ENCODE peak calls at places on chromosomes 2 and 18, in eight cellular contexts. Z is cardiac fibroblast, V is keratinocyte, T is breast epithelium, I is mesothelial cell of epicardium, W is AG09319, O is fibroblast of mammary gland, U is Caco-2. Y is an unnamed sample.

GRCh38 chr2:1676091-1676912 is 68.0 kb downstream of the PXDN start:
- DNase-seq in Z (no peak), V (no peak), T (no peak), I (no peak), W (no peak), O (no peak), U (no peak), Y (no peak)

GRCh38 chr2:8753609-8754008 is 71.8 kb downstream of the ID2 start:
- DNase-seq in Z (peak), V (no peak), T (no peak), I (no peak), W (no peak), O (no peak), U (no peak), Y (no peak)

GRCh38 chr2:65999790-66000189 is 435.1 kb upstream of the MEIS1 start:
- DNase-seq in Z (no peak), V (no peak), T (no peak), I (no peak), W (no peak), O (no peak), U (no peak), Y (no peak)

GRCh38 chr2:3805120-3805519 is 101.7 kb downstream of the DCDC2C start:
- DNase-seq in Z (no peak), V (no peak), T (no peak), I (no peak), W (no peak), O (no peak), U (peak), Y (no peak)

GRCh38 chr18:48902856-48903601 is 47.7 kb downstream of the SMAD7 start:
- DNase-seq in Z (peak), V (no peak), T (peak), I (no peak), W (no peak), O (peak), U (no peak), Y (no peak)

GRCh38 chr2:167292430-167293171 is 404.3 kb downstream of the XIRP2 start:
- DNase-seq in Z (peak), V (peak), T (peak), I (peak), W (peak), O (peak), U (peak), Y (peak)

GRCh38 chr2:148900350-148900749 is 25.3 kb downstream of the KIF5C start:
- DNase-seq in Z (no peak), V (no peak), T (no peak), I (no peak), W (no peak), O (no peak), U (no peak), Y (no peak)

GRCh38 chr18:944440-944839 is 39.8 kb downstream of the ADCYAP1 start:
- DNase-seq in Z (peak), V (no peak), T (no peak), I (no peak), W (no peak), O (peak), U (no peak), Y (no peak)

GRCh38 chr2:97931118-97931850 is 64.5 kb downstream of the TMEM131 start:
- DNase-seq in Z (no peak), V (no peak), T (no peak), I (no peak), W (no peak), O (no peak), U (no peak), Y (no peak)

GRCh38 chr2:142008135-142008744 is 122.6 kb downstream of the LRP1B start:
- DNase-seq in Z (no peak), V (no peak), T (no peak), I (no peak), W (no peak), O (peak), U (no peak), Y (no peak)

GRCh38 chr2:133097666-133098065 is 427.7 kb upstream of the LYPD1 start:
- DNase-seq in Z (peak), V (no peak), T (no peak), I (no peak), W (no peak), O (no peak), U (no peak), Y (no peak)

GRCh38 chr18:76356666-76357065 is 138.4 kb downstream of the ZNF516 start:
- DNase-seq in Z (no peak), V (no peak), T (no peak), I (no peak), W (no peak), O (no peak), U (no peak), Y (no peak)

GRCh38 chr2:9002637-9003365 is 683 bp downstream of the MBOAT2 start:
- DNase-seq in Z (peak), V (no peak), T (no peak), I (peak), W (no peak), O (no peak), U (peak), Y (no peak)

GRCh38 chr18:76827205-76827885 is 5.0 kb downstream of the ZNF236 start:
- DNase-seq in Z (no peak), V (no peak), T (no peak), I (no peak), W (no peak), O (no peak), U (no peak), Y (no peak)

GRCh38 chr18:56756971-56757370 is 105.8 kb downstream of the WDR7 start:
- DNase-seq in Z (no peak), V (no peak), T (no peak), I (no peak), W (no peak), O (no peak), U (no peak), Y (no peak)

GRCh38 chr2:74648009-74648443 is at the start of gene M1AP:
- DNase-seq in Z (no peak), V (no peak), T (no peak), I (peak), W (no peak), O (no peak), U (no peak), Y (no peak)

GRCh38 chr2:217064234-217065103 is 204.6 kb upstream of the TNP1 start:
- DNase-seq in Z (peak), V (no peak), T (no peak), I (no peak), W (no peak), O (peak), U (no peak), Y (peak)

GRCh38 chr2:74532222-74532621 is 2.5 kb downstream of the HTRA2 start:
- DNase-seq in Z (peak), V (no peak), T (no peak), I (no peak), W (no peak), O (peak), U (peak), Y (no peak)

GRCh38 chr2:230664844-230665243 is 47.8 kb upstream of the CAB39 start:
- DNase-seq in Z (no peak), V (no peak), T (no peak), I (no peak), W (no peak), O (no peak), U (no peak), Y (no peak)

GRCh38 chr18:8854962-8855361 is 149.6 kb downstream of the MTCL1 start:
- DNase-seq in Z (no peak), V (no peak), T (no peak), I (no peak), W (no peak), O (no peak), U (no peak), Y (no peak)

GRCh38 chr2:232030229-232030628 is 68.7 kb downstream of the DIS3L2 start:
- DNase-seq in Z (no peak), V (no peak), T (no peak), I (no peak), W (no peak), O (no peak), U (peak), Y (no peak)

GRCh38 chr18:64037812-64038414 is 68.0 kb downstream of the SERPINB8 start:
- DNase-seq in Z (peak), V (no peak), T (no peak), I (no peak), W (no peak), O (peak), U (peak), Y (no peak)

GRCh38 chr2:193943406-193943960 is 1713.5 kb upstream of the SLC39A10 start:
- DNase-seq in Z (no peak), V (no peak), T (no peak), I (no peak), W (no peak), O (no peak), U (no peak), Y (no peak)

GRCh38 chr2:100522430-100522829 is 40.4 kb upstream of the PDCL3 start:
- DNase-seq in Z (no peak), V (no peak), T (no peak), I (no peak), W (no peak), O (no peak), U (no peak), Y (no peak)

GRCh38 chr2:109487237-109487869 is 126.4 kb downstream of the SEPTIN10 start:
- DNase-seq in Z (peak), V (no peak), T (no peak), I (no peak), W (peak), O (peak), U (no peak), Y (peak)

GRCh38 chr2:9473985-9474360 is 378 bp upstream of the IAH1 start:
- DNase-seq in Z (peak), V (no peak), T (peak), I (peak), W (no peak), O (peak), U (no peak), Y (no peak)

GRCh38 chr2:41414486-41415230 is 633.2 kb upstream of the PKDCC start:
- DNase-seq in Z (peak), V (no peak), T (no peak), I (no peak), W (no peak), O (peak), U (peak), Y (no peak)

GRCh38 chr2:85737961-85738360 is 15.8 kb upstream of the ATOH8 start:
- DNase-seq in Z (no peak), V (no peak), T (no peak), I (no peak), W (no peak), O (peak), U (no peak), Y (no peak)

GRCh38 chr2:10868021-10868420 is 43.7 kb upstream of the KCNF1 start:
- DNase-seq in Z (no peak), V (no peak), T (no peak), I (no peak), W (no peak), O (no peak), U (no peak), Y (no peak)

GRCh38 chr2:45132551-45132950 is 123.3 kb upstream of the SIX2 start:
- DNase-seq in Z (no peak), V (no peak), T (no peak), I (no peak), W (no peak), O (no peak), U (no peak), Y (no peak)

GRCh38 chr2:144801766-144802165 is 281.8 kb upstream of the ZEB2 start:
- DNase-seq in Z (peak), V (no peak), T (no peak), I (no peak), W (no peak), O (peak), U (no peak), Y (peak)

GRCh38 chr2:241412144-241412543 is 56.1 kb downstream of the FARP2 start:
- DNase-seq in Z (peak), V (no peak), T (no peak), I (peak), W (peak), O (peak), U (no peak), Y (peak)

GRCh38 chr2:40281021-40281940 is 170.6 kb downstream of the SLC8A1 start:
- DNase-seq in Z (peak), V (peak), T (peak), I (no peak), W (peak), O (peak), U (no peak), Y (peak)

GRCh38 chr2:10547663-10548384 is 99.7 kb upstream of the ODC1 start:
- DNase-seq in Z (no peak), V (no peak), T (no peak), I (no peak), W (no peak), O (no peak), U (no peak), Y (no peak)

GRCh38 chr2:46239847-46240181 is 57.4 kb upstream of the EPAS1 start:
- DNase-seq in Z (no peak), V (no peak), T (no peak), I (no peak), W (no peak), O (no peak), U (no peak), Y (no peak)

GRCh38 chr2:127678531-127678930 is 3.2 kb upstream of the LIMS2 start:
- DNase-seq in Z (no peak), V (no peak), T (no peak), I (no peak), W (no peak), O (no peak), U (no peak), Y (no peak)

GRCh38 chr2:37742286-37742685 is 70.8 kb upstream of the CDC42EP3 start:
- DNase-seq in Z (peak), V (no peak), T (no peak), I (no peak), W (no peak), O (peak), U (no peak), Y (no peak)

GRCh38 chr18:79644006-79644665 is 35.5 kb upstream of the CTDP1 start:
- DNase-seq in Z (peak), V (peak), T (no peak), I (peak), W (no peak), O (peak), U (peak), Y (no peak)

GRCh38 chr2:206556357-206556949 is 85.8 kb upstream of the FAM237A start:
- DNase-seq in Z (peak), V (peak), T (no peak), I (no peak), W (peak), O (peak), U (peak), Y (no peak)

GRCh38 chr2:163187995-163188655 is 349.6 kb upstream of the KCNH7 start:
- DNase-seq in Z (peak), V (no peak), T (no peak), I (no peak), W (no peak), O (no peak), U (no peak), Y (no peak)

GRCh38 chr2:104033399-104033798 is 820.5 kb upstream of the POU3F3 start:
- DNase-seq in Z (peak), V (no peak), T (no peak), I (no peak), W (no peak), O (no peak), U (peak), Y (no peak)
- TF ChIP-seq CTCF in Z (no peak), V (no peak), T (peak), I (peak), W (no peak), O (peak), U (peak), Y (no peak)

GRCh38 chr2:161580021-161580420 is 44.2 kb upstream of the SLC4A10 start:
- DNase-seq in Z (no peak), V (no peak), T (no peak), I (no peak), W (no peak), O (no peak), U (no peak), Y (no peak)

GRCh38 chr2:161571051-161571429 is 53.2 kb upstream of the SLC4A10 start:
- DNase-seq in Z (no peak), V (no peak), T (no peak), I (no peak), W (no peak), O (no peak), U (no peak), Y (no peak)

GRCh38 chr2:161580426-161580825 is 43.8 kb upstream of the SLC4A10 start:
- DNase-seq in Z (no peak), V (no peak), T (no peak), I (no peak), W (no peak), O (no peak), U (no peak), Y (no peak)

GRCh38 chr2:161578998-161579397 is 45.2 kb upstream of the SLC4A10 start:
- DNase-seq in Z (no peak), V (no peak), T (no peak), I (no peak), W (no peak), O (no peak), U (no peak), Y (no peak)

DNA sequence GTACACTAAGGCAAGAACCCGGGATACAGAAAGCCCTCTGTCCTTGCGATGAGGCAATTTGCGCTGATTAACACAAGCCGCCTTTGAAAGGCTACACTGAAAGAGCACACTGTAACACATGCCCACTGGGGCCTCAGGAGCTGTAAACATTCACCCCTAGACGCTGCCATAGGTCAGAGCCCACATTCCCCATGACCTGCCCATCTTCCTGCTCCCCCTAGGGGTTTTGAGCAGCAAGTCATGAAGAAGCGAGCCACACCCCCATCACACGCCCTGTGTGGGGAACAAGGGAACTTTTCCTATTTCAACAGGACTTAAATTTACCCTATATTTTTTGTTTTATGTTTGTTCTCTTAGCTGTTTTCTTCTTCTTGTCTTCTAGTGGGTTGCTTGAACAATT is 47.8 kb upstream of the SLC4A10 start:
- DNase-seq in Z (peak), V (no peak), T (no peak), I (no peak), W (no peak), O (peak), U (peak), Y (no peak)
- TF ChIP-seq CTCF in Z (peak), V (peak), T (no peak), I (no peak), W (no peak), O (peak), U (peak), Y (peak)

DNA sequence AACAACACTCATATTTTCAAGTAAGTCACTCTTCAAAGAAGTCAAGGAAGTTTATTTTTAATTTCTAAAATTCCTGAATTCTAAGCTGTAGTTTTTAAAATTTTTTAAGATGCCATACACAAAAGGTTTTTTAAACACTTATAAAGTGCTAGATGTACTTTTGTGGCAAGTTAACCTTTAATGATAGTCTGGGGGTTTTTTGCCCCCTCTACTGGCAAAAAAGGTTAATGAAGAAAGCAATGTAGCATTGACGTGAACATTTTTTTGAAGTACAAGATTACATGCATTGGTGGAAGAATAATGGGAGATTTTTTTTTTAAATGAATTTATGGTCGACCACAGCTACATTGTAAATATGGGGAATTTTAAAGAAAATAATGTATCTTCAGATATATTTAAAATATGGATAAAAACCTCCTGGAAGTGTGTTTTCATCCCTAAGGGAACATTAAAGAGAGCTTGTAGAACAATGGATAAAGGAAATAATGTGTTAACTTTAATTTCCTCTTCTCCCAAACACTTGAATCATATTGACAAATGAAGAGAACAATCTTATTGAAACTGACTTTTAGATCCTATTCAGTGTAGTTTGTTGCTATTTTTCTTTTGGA is 12.6 kb downstream of the ITPRID2 start:
- DNase-seq in Z (peak), V (no peak), T (no peak), I (no peak), W (no peak), O (peak), U (peak), Y (no peak)
- TF ChIP-seq CTCF in Z (peak), V (peak), T (peak), I (peak), W (peak), O (peak), U (peak), Y (peak)

GRCh38 chr2:200585730-200586643 is at the start of gene AOX1:
- DNase-seq in Z (peak), V (no peak), T (no peak), I (peak), W (no peak), O (peak), U (no peak), Y (no peak)
- TF ChIP-seq CTCF in Z (no peak), V (peak), T (no peak), I (no peak), W (peak), O (peak), U (no peak), Y (no peak)

DNA sequence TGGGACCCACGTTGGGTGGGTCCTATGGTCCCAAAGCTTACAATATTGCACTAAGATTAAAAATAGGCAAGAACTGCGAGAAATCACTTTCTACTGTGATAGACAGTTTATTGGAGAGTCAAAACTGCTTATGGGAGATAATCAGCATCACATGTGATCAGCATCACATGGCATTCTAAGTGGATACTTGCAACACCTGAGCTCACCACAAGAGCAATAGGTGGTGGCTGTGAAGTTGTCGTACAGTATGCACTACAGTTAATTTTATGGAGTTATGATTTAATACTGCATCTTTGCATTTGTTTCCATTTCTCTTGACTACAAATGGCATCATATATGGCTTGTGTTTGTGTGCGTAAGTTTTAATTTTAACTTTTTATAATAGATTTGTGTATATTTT is 11.6 kb downstream of the PNO1 start:
- DNase-seq in Z (no peak), V (no peak), T (no peak), I (no peak), W (no peak), O (no peak), U (no peak), Y (no peak)
- TF ChIP-seq CTCF in Z (no peak), V (peak), T (no peak), I (no peak), W (no peak), O (no peak), U (no peak), Y (no peak)

DNA sequence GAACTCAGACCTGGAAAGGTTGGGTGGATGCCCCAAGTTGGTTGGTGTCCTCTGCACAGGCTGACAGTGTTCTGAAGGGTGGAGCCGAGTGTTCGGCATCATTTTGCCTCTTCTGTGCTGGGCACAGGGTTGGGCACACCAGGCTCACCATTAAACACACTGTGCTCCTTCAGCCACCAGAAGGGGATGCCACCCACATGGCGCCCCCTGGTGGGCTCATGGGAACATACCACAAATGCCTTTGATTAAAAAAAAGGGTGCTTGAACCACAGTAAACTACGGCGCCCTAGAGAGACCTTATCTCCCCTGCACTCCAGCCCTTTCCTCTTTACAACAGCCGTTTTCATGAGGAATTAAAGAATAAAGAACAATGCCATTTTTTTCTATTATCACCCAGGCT is 89.4 kb downstream of the CELF4 start:
- DNase-seq in Z (no peak), V (no peak), T (no peak), I (peak), W (no peak), O (peak), U (peak), Y (no peak)
- TF ChIP-seq CTCF in Z (no peak), V (peak), T (no peak), I (peak), W (peak), O (peak), U (peak), Y (peak)

GRCh38 chr18:70386582-70386981 is 97.7 kb downstream of the SOCS6 start:
- DNase-seq in Z (no peak), V (no peak), T (no peak), I (no peak), W (no peak), O (no peak), U (no peak), Y (no peak)
- TF ChIP-seq CTCF in Z (no peak), V (no peak), T (no peak), I (no peak), W (no peak), O (no peak), U (no peak), Y (no peak)

GRCh38 chr2:202778217-202778616 is 93.3 kb downstream of the ICA1L start:
- DNase-seq in Z (no peak), V (no peak), T (no peak), I (no peak), W (no peak), O (no peak), U (no peak), Y (no peak)
- TF ChIP-seq CTCF in Z (no peak), V (no peak), T (no peak), I (no peak), W (no peak), O (no peak), U (no peak), Y (no peak)

GRCh38 chr2:68839260-68839833 is 31.9 kb downstream of the BMP10 start:
- DNase-seq in Z (peak), V (no peak), T (no peak), I (no peak), W (no peak), O (peak), U (peak), Y (no peak)
- TF ChIP-seq CTCF in Z (peak), V (peak), T (no peak), I (no peak), W (peak), O (peak), U (peak), Y (peak)

Y was measured in AG09309.